ENCODE peak calls at places on chromosomes 3 and 15, in nine cellular contexts. D is H1, C is spleen, H is A549, O is GM12891, J is erythroblast, K is heart left ventricle, Z is H54, T is stomach. P is an unnamed sample.

GRCh38 chr15:59522988-59523461 is 85.0 kb downstream of the FAM81A start:
- DNase-seq in D (no peak), C (peak), H (no peak), O (no peak), J (no peak), K (no peak), Z (no peak), T (no peak), P (peak)

GRCh38 chr3:81888822-81889557 is 127.5 kb upstream of the GBE1 start:
- DNase-seq in D (no peak), C (no peak), H (no peak), O (no peak), J (no peak), K (no peak), Z (no peak), T (no peak), P (no peak)

GRCh38 chr3:23590424-23590823 is 215.3 kb upstream of the UBE2E1 start:
- DNase-seq in D (no peak), C (no peak), H (no peak), O (no peak), J (no peak), K (no peak), Z (no peak), T (no peak), P (no peak)

GRCh38 chr15:55574096-55574495 is 14.0 kb downstream of the PYGO1 start:
- DNase-seq in D (no peak), C (no peak), H (no peak), O (no peak), J (no peak), K (no peak), Z (no peak), T (no peak), P (no peak)

GRCh38 chr3:13432093-13432492 is 12.0 kb upstream of the NUP210 start:
- DNase-seq in D (no peak), C (no peak), H (no peak), O (no peak), J (no peak), K (no peak), Z (no peak), T (no peak), P (no peak)

GRCh38 chr15:64938192-64938591 is 26.5 kb downstream of the ANKDD1A start:
- DNase-seq in D (no peak), C (no peak), H (no peak), O (no peak), J (no peak), K (no peak), Z (no peak), T (no peak), P (no peak)

GRCh38 chr15:57878573-57878972 is 172.1 kb downstream of the POLR2M start:
- DNase-seq in D (no peak), C (no peak), H (no peak), O (no peak), J (no peak), K (no peak), Z (no peak), T (no peak), P (no peak)

GRCh38 chr15:89419370-89419984 is 76.9 kb downstream of the RHCG start:
- DNase-seq in D (no peak), C (no peak), H (peak), O (no peak), J (peak), K (peak), Z (no peak), T (no peak), P (no peak)

GRCh38 chr3:187207624-187208023 is 10.3 kb downstream of the RTP1 start:
- DNase-seq in D (no peak), C (no peak), H (no peak), O (no peak), J (no peak), K (no peak), Z (no peak), T (no peak), P (no peak)

GRCh38 chr3:44913868-44914468 is 39.6 kb downstream of the TGM4 start:
- DNase-seq in D (peak), C (peak), H (peak), O (peak), J (peak), K (peak), Z (peak), T (peak), P (peak)

GRCh38 chr3:42254566-42254965 is 11.4 kb downstream of the CCK start:
- DNase-seq in D (no peak), C (no peak), H (no peak), O (no peak), J (no peak), K (no peak), Z (no peak), T (no peak), P (no peak)

GRCh38 chr15:66864871-66865281 is 162.8 kb downstream of the SMAD6 start:
- DNase-seq in D (no peak), C (peak), H (no peak), O (no peak), J (no peak), K (no peak), Z (no peak), T (peak), P (no peak)

GRCh38 chr3:123346726-123347125 is 102.2 kb downstream of the ADCY5 start:
- DNase-seq in D (no peak), C (peak), H (no peak), O (no peak), J (no peak), K (peak), Z (no peak), T (no peak), P (peak)

DNA sequence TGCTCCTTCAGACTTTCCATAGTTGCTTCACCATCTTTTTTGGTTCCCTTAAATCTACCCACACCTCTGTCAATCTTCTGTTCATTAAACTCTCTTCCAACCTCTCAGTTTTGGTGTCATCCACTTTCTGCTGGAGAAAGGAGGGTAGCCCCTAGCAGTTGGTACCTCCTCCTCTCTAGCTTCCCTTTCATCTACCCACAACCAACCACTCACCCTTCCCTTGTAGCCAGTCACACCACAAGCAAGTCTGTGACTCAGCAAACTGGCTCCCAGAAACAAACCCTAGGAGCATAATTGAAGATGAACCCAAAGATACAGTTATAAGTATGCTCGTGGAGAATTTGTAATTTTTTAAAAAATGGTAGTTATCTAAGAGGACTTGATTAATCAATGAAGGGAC is 318.6 kb downstream of the FHIT start:
- DNase-seq in D (no peak), C (no peak), H (no peak), O (no peak), J (peak), K (no peak), Z (no peak), T (no peak), P (no peak)
- TF ChIP-seq POLR2A in D (no peak), C (no peak), H (no peak), O (no peak), J (no peak), K (no peak), Z (no peak), T (no peak), P (no peak)

GRCh38 chr3:128867200-128868125 is 12.0 kb upstream of the ACAD9 start:
- DNase-seq in D (no peak), C (peak), H (no peak), O (no peak), J (peak), K (no peak), Z (no peak), T (no peak), P (no peak)

GRCh38 chr3:128861491-128861890 is 17.9 kb upstream of the ACAD9 start:
- DNase-seq in D (no peak), C (no peak), H (no peak), O (no peak), J (no peak), K (no peak), Z (no peak), T (no peak), P (no peak)

GRCh38 chr3:128864351-128864811 is 15.0 kb upstream of the ACAD9 start:
- DNase-seq in D (no peak), C (peak), H (no peak), O (no peak), J (no peak), K (peak), Z (no peak), T (no peak), P (no peak)

GRCh38 chr3:128859573-128860154 is 19.8 kb upstream of the ACAD9 start:
- DNase-seq in D (no peak), C (no peak), H (no peak), O (no peak), J (peak), K (no peak), Z (no peak), T (no peak), P (no peak)

GRCh38 chr3:128863560-128863959 is 15.9 kb upstream of the ACAD9 start:
- DNase-seq in D (no peak), C (peak), H (no peak), O (no peak), J (peak), K (no peak), Z (no peak), T (no peak), P (no peak)
- TF ChIP-seq POLR2A in D (no peak), C (no peak), H (no peak), O (no peak), J (no peak), K (no peak), Z (no peak), T (no peak), P (no peak)

DNA sequence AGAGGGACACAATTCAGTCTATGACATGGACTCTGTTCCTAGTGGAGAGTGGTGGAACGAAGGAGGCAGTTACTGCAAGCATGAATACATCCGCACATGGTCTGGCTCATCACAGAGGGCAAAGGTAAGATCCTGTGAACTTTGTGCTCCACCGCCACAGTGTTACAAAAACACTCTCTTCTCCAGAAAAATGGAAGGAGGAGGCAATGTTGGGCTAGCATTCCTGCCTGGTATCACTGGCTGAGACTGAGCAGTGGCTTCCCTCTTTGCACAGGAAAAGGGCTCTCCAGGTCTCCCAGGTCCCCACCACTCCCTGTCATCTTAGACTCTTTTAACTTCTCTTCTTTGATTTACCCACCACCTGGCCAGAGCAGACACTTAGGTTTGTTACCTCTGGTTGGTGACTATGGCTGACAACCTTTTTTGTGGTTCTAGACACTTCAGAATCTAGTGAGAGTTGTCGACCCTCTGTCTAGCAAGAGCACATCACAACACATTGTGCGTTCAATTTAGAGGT is 1.5 kb upstream of the EEFSEC start:
- DNase-seq in D (no peak), C (no peak), H (no peak), O (no peak), J (no peak), K (no peak), Z (no peak), T (no peak), P (no peak)
- TF ChIP-seq POLR2A in D (no peak), C (no peak), H (no peak), O (no peak), J (no peak), K (no peak), Z (no peak), T (no peak), P (no peak)

GRCh38 chr3:195441971-195442572 is 748 bp downstream of the ACAP2 start:
- DNase-seq in D (no peak), C (peak), H (peak), O (no peak), J (peak), K (peak), Z (peak), T (peak), P (peak)
- TF ChIP-seq POLR2A in D (no peak), C (no peak), H (no peak), O (no peak), J (no peak), K (no peak), Z (no peak), T (no peak), P (no peak)

GRCh38 chr15:43329960-43330779 is at the start of gene LCMT2:
- DNase-seq in D (peak), C (peak), H (peak), O (peak), J (peak), K (peak), Z (peak), T (peak), P (peak)
- TF ChIP-seq POLR2A in D (no peak), C (peak), H (peak), O (peak), J (peak), K (no peak), Z (peak), T (no peak), P (peak)

DNA sequence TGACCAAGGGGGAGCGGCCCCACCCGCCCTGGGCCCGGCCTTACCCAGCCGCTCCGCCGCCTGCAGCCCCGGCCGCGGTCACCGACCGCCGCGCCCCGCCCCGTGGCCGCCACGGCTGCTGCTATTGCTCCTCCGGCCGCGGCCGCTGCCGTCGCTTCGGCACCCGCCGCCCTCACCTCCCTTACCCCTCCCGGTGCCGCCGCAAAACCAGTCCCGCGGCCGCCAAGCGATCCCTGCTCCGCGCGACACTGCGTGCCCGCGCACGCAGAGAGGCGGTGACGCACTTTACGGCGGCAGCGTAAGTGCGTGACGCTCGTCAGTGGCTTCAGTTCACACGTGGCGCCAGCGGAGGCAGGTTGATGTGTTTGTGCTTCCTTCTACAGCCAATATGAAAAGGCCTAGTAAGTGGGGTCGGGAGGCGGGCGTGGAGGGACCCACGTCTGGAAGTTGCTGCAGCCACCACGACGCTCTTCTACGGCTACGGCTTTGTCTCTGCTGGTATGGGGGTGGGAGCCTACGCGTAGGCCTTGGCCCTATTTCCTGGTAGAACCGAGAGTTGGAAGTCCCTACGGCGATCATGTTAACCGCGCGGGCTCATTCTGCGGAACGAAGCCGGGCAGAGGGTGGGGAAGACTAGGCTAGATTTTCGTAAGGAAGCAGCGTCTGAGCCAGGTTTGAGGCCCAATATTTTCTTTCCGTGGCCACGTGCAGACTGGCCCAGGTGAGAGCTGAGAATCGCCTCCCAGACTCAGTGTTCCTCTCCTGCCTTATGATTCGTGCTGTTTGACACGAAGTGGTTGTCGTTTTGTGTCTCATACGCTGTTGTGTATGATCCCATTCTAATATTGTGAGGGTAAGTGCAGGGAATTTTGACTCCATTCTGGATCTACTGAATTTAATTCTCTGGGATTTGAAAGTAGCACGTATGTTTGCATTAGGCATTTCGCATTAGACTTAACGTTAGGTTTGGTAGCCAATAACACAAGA is at the start of the genes GNL3 and PBRM1:
- DNase-seq in D (peak), C (peak), H (peak), O (peak), J (peak), K (peak), Z (peak), T (peak), P (peak)
- TF ChIP-seq POLR2A in D (peak), C (peak), H (peak), O (peak), J (peak), K (no peak), Z (peak), T (no peak), P (peak)

P was measured in Peyer's patch.